ENCODE peak calls at places on chromosomes 16 and 17, in nine cellular contexts. V is T-cell; X is dorsolateral prefrontal cortex; K is activated CD4-positive, alpha-beta T cell treated with anti-CD3 and anti-CD28 coated beads for 24 hours; C is fibroblast of lung; F is brain microvascular endothelial cell; Z is HFFc6; P is effector CD4-positive, alpha-beta T cell; W is heart left ventricle. S is an unnamed sample.

GRCh38 chr16:31105677-31106213 is 2.4 kb upstream of the BCKDK start:
- DNase-seq in P (peak), W (peak), F (peak), X (peak), Z (peak), K (peak), C (peak), V (peak), S (peak)

GRCh38 chr17:82204831-82205719 is 7.6 kb downstream of the CCDC57 start:
- DNase-seq in C (peak), F (peak), W (no peak), K (no peak), V (no peak), X (no peak), P (no peak), Z (peak), S (peak)

GRCh38 chr17:71412803-71413202 is 708.0 kb upstream of the SOX9 start:
- DNase-seq in V (no peak), F (peak), W (no peak), X (no peak), Z (peak), P (no peak), C (peak), K (no peak), S (peak)

GRCh38 chr16:86653289-86654006 is 75.1 kb downstream of the FOXL1 start:
- DNase-seq in Z (no peak), X (no peak), K (no peak), W (no peak), F (peak), P (no peak), C (peak), V (no peak), S (no peak)

GRCh38 chr16:14489460-14489859 is 140.6 kb downstream of the PARN start:
- DNase-seq in C (no peak), P (no peak), Z (no peak), V (no peak), F (no peak), X (no peak), W (no peak), K (no peak), S (peak)

GRCh38 chr16:85330694-85331188 is 218.5 kb upstream of the CIBAR2 start:
- DNase-seq in P (no peak), V (no peak), F (peak), W (no peak), X (no peak), K (no peak), Z (peak), C (peak), S (peak)

GRCh38 chr17:58535431-58535830 is 21.0 kb upstream of the MTMR4 start:
- DNase-seq in V (no peak), K (no peak), X (no peak), W (no peak), Z (peak), C (peak), F (no peak), P (no peak), S (no peak)

GRCh38 chr17:7912927-7913524 is 3.1 kb downstream of the RNF227 start:
- DNase-seq in K (no peak), C (peak), F (peak), V (peak), Z (peak), W (no peak), P (peak), X (no peak), S (peak)

GRCh38 chr16:1337486-1337885 is 4.0 kb downstream of the BAIAP3 start:
- DNase-seq in K (no peak), F (no peak), W (no peak), Z (no peak), P (no peak), V (no peak), X (no peak), C (no peak), S (no peak)

GRCh38 chr16:56848955-56849689 is 15.9 kb upstream of the SLC12A3 start:
- DNase-seq in X (peak), V (no peak), K (no peak), C (peak), F (peak), P (no peak), Z (peak), W (no peak), S (peak)

GRCh38 chr16:66935319-66936011 is at the start of gene CES2:
- DNase-seq in V (no peak), P (no peak), K (no peak), W (peak), Z (peak), C (peak), F (no peak), X (no peak), S (peak)

GRCh38 chr17:27530791-27531391 is 74.6 kb downstream of the KSR1 start:
- DNase-seq in Z (no peak), V (no peak), W (no peak), P (no peak), K (no peak), C (peak), X (no peak), F (no peak), S (no peak)

GRCh38 chr17:61505846-61506627 is 53.8 kb downstream of the TBX4 start:
- DNase-seq in W (no peak), X (no peak), C (no peak), K (no peak), V (no peak), P (no peak), Z (no peak), F (no peak), S (no peak)

GRCh38 chr17:17590141-17590735 is 1.3 kb downstream of the PEMT start:
- DNase-seq in Z (no peak), K (no peak), P (no peak), C (no peak), W (no peak), V (no peak), X (no peak), F (no peak), S (no peak)

GRCh38 chr16:4960579-4960978 is 2.4 kb downstream of the SEC14L5 start:
- DNase-seq in C (no peak), F (no peak), X (no peak), V (no peak), K (no peak), Z (no peak), W (no peak), P (no peak), S (no peak)

GRCh38 chr17:40992666-40993065 is 1.3 kb downstream of the KRTAP3-3 start:
- DNase-seq in C (no peak), Z (no peak), K (no peak), F (no peak), X (no peak), P (no peak), W (no peak), V (no peak), S (no peak)

GRCh38 chr17:7177210-7177953 is 1.8 kb downstream of the ASGR1 start:
- DNase-seq in P (peak), C (peak), W (peak), F (peak), Z (peak), X (peak), V (peak), K (peak), S (peak)

GRCh38 chr16:2586241-2586640 is 48.4 kb downstream of the PDPK1 start:
- DNase-seq in F (no peak), K (no peak), C (no peak), V (no peak), Z (no peak), X (peak), W (no peak), P (no peak), S (no peak)

GRCh38 chr17:69335018-69335417 is 8.1 kb upstream of the ABCA5 start:
- DNase-seq in X (no peak), P (no peak), K (no peak), W (no peak), C (peak), Z (peak), V (no peak), F (no peak), S (peak)

GRCh38 chr17:60135951-60136666 is 13.7 kb upstream of the CA4 start:
- DNase-seq in P (no peak), C (no peak), V (no peak), F (no peak), X (peak), W (no peak), Z (no peak), K (no peak), S (no peak)

GRCh38 chr17:65131946-65132345 is 5.2 kb upstream of the RGS9 start:
- DNase-seq in K (no peak), W (no peak), V (no peak), C (peak), X (no peak), P (no peak), Z (peak), F (peak), S (no peak)

GRCh38 chr17:6099492-6099891 is 29.3 kb downstream of the WSCD1 start:
- DNase-seq in P (no peak), X (no peak), F (no peak), K (no peak), Z (no peak), C (no peak), W (no peak), V (no peak), S (no peak)